ENCODE peak calls at places on chromosomes 3 and 15, in five cellular contexts. K, M, J, I and D are unnamed samples.

GRCh38 chr3:34780973-34781372 is 858.4 kb upstream of the ARPP21 start:
- DNase-seq in K (no peak), J (no peak), M (no peak), I (peak), D (peak)

GRCh38 chr3:7309707-7310106 is 448.8 kb downstream of the GRM7 start:
- DNase-seq in K (peak), M (no peak), J (no peak), I (no peak), D (no peak)

GRCh38 chr3:190096345-190096744 is 24.4 kb downstream of the P3H2 start:
- DNase-seq in K (no peak), J (no peak), I (no peak), M (no peak), D (no peak)

GRCh38 chr15:43975750-43976149 is 148.9 kb downstream of the WDR76 start:
- DNase-seq in M (no peak), I (no peak), J (no peak), K (no peak), D (no peak)

GRCh38 chr3:118793176-118793575 is 241.5 kb downstream of the IGSF11 start:
- DNase-seq in M (no peak), J (no peak), K (no peak), I (no peak), D (no peak)

GRCh38 chr3:38316356-38317185 is 30.0 kb upstream of the XYLB start:
- DNase-seq in K (no peak), J (no peak), I (no peak), M (no peak), D (no peak)

GRCh38 chr15:60758961-60759729 is 280.2 kb upstream of the ICE2 start:
- DNase-seq in K (no peak), I (no peak), J (peak), M (no peak), D (peak)

GRCh38 chr15:52532427-52532826 is 3.7 kb upstream of the MYO5A start:
- DNase-seq in K (no peak), I (no peak), J (no peak), M (no peak), D (no peak)

GRCh38 chr15:27027229-27027628 is 56.2 kb downstream of the GABRG3 start:
- DNase-seq in K (no peak), M (no peak), I (peak), J (no peak), D (no peak)

GRCh38 chr3:99634881-99635280 is 3.5 kb upstream of the COL8A1 start:
- DNase-seq in J (no peak), K (no peak), M (no peak), I (no peak), D (no peak)

GRCh38 chr3:156259896-156260788 is 139.8 kb downstream of the KCNAB1 start:
- DNase-seq in I (no peak), J (no peak), M (no peak), K (no peak), D (no peak)

DNA sequence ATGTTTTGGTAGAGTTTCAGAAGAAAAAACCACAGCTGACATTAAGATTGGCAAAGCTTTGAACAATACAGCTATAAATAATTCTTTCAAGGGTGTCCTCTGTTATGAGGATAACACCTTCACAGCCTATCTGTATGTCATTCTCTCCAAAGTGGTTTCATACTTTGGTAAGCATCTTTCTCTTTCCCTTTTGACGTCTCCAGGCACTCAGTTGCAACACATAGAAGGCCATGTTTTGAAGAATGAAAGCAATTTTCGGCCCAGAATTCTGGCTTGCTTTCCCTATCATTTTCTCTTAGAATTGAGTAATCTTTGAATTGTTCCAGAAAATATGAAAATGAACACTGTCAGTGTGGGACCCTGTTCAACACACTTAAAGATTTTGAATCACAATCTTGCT is 200.0 kb upstream of the CBLB start:
- DNase-seq in I (no peak), K (no peak), M (no peak), J (no peak), D (no peak)
- TF ChIP-seq CTCF in I (no peak), K (no peak), M (no peak), J (no peak), D (no peak)

DNA sequence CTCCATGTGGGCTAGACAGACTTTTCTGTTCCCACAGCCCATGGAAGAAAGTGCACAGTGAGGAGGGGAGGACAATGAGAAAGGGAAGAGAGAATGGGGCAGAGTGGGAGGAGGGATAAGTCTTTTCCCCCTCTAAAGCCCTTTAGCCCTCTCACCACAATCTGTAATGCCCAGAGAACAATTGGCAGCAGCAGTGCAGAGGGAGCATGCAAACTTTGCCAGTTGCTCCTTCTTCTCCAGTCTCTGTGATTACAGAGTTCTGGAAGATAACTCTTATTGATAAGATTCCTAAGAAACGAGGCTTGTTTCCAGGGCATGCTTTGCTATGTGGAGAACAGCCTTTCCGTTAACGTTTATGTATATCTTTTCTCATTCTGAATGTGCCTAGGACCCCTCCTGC is 50.0 kb upstream of the FMN1 start:
- DNase-seq in M (no peak), J (no peak), K (no peak), I (no peak), D (no peak)
- H3K4me3 ChIP-seq in M (no peak), J (no peak), K (no peak), I (no peak), D (no peak)

GRCh38 chr15:64191971-64192830 is 29.4 kb upstream of the PPIB start:
- DNase-seq in I (peak), M (no peak), K (no peak), J (no peak), D (peak)
- TF ChIP-seq CTCF in I (no peak), M (no peak), K (no peak), J (no peak), D (no peak)

GRCh38 chr15:74202461-74203401 is at the start of gene STRA6:
- DNase-seq in I (peak), K (no peak), J (peak), M (no peak), D (no peak)
- H3K4me3 ChIP-seq in I (peak), K (no peak), J (no peak), M (no peak), D (peak)

DNA sequence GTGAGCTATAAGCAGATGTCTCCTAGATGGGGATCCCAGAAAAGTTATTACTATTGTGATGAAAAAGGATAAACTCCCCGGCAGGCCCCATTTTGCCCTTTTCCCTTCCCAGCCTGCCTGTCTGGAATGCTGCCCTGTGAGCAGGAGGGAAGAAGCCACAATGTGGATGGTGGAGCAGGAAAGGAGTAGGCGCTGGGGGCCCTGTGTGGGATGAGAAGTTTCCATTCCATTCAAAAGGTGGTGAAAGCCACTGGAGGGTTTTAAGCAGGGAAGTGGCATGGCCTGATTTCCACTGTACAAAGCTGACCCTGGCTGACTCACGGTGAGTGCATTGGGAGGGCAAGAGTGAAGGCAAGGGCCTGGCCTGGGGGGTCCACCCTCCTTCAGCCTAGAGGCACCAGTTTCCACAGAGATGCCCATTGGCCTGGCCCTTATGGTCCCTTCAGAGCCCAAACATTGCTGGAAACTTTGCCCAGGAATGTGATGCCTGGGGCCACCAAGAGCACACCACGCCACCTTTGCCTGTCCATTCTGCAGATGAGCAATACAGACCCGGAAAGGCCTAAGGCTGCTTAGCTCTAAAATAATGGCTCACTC is 206.9 kb downstream of the RPLP1 start:
- DNase-seq in I (no peak), M (no peak), K (peak), J (no peak), D (no peak)
- TF ChIP-seq CTCF in I (no peak), M (no peak), K (no peak), J (no peak), D (no peak)

GRCh38 chr15:76340802-76341365 is 4.3 kb downstream of the ISL2 start:
- DNase-seq in M (peak), J (no peak), K (peak), I (peak), D (no peak)

GRCh38 chr15:76337739-76338554 is 1.4 kb downstream of the ISL2 start:
- DNase-seq in M (peak), J (no peak), I (peak), K (peak), D (no peak)

GRCh38 chr15:76340198-76340801 is 3.7 kb downstream of the ISL2 start:
- DNase-seq in K (peak), M (peak), I (peak), J (no peak), D (no peak)

GRCh38 chr15:76338555-76339301 is 2.2 kb downstream of the ISL2 start:
- DNase-seq in I (peak), M (no peak), J (no peak), K (peak), D (no peak)

GRCh38 chr15:76339302-76340197 is 3.0 kb downstream of the ISL2 start:
- DNase-seq in J (no peak), K (peak), I (peak), M (no peak), D (no peak)
- H3K4me3 ChIP-seq in J (no peak), K (peak), I (peak), M (peak), D (no peak)

GRCh38 chr15:84784262-84784661 is 32.9 kb upstream of the ALPK3 start:
- DNase-seq in K (no peak), M (no peak), I (no peak), J (no peak), D (no peak)
- TF ChIP-seq CTCF in K (no peak), M (no peak), I (no peak), J (no peak), D (no peak)

DNA sequence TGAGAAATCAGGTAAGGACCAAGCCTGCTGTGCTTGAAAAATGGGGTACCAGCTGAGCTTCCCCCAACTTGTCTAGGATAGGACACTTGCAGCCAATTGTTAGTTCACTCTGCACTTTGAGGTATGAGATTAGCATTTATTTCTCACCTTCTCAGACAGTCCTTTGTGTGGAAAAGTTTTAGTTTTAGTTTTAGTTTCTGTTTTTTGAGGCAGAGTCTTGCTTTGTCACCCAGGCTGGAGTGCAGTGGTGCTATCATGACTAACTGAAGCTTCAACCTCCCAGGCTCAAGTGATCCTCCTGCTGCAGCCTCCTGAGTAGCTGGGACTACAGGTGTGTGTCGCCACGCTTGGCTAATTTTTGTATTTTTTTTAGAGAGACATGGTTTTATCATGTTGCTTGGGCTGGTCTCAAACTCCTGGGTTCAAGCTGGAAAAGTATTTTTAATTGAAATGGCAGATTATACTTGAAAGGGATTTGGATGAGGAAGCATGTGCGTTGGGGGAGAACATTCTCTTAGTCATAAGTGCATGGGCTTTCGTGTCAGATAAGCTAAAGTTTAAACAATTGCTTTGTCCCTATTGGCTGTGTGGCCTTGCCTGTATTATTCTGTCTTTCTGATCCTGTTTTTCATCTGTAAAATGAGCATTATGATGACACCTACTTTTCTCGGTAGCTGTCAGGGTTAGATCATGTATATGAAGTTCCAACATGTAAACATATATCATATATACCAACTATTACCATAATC is 25.2 kb upstream of the CCK start:
- DNase-seq in J (no peak), I (no peak), M (no peak), K (no peak), D (no peak)
- H3K4me3 ChIP-seq in J (no peak), I (no peak), M (no peak), K (no peak), D (no peak)

DNA sequence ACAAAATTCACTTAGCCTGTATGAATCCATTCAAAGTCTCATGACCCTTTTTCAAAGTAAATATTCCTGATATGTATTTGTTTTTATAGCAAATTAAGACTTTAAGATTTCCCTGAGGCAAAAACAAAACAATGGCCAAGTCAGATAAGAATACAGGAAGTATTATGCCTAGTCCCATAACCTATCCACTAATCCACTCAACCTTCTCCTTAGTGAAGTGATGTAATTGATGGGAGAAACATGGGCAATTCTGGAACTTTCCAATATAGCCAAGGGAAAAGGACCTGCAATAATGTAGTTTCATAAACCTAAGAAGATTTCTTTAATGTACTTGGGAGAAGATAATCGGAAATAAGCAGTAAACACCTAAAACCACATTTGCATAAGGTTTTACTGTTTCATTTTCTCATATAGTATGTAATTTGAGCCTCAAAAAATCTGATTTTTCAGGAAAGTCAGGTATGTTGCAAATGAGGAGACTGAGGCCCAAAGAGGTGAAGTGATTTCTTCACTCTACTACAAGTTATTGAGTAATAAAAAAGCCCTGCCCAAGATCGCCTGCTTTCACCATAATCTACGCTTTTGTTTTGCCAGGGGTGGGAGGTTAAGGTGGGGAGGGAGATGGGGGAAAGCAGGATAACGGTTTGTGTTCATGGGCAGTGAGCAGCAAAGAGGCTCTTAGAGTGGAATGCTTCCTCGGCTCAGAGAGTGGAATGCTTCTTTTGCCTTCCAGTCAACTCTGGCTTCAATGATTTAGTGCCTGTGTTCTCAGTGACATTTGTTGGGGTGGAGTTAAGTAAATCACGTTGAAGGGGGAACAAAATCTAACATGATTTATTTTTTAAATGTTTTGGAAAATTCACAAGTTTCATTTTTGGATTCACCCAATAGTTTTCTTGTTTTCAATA is 95.0 kb upstream of the FNDC3B start:
- DNase-seq in K (no peak), I (peak), J (no peak), M (no peak), D (no peak)
- TF ChIP-seq CTCF in K (no peak), I (no peak), J (no peak), M (no peak), D (no peak)